ENCODE peak calls at places on chromosomes 3 and 15, in seven cellular contexts. B is breast epithelium, O is sigmoid colon, P is spleen, M is HCT116, R is GM12878, L is stomach. T is an unnamed sample.

GRCh38 chr3:66376568-66376967 is 124.3 kb downstream of the LRIG1 start:
- DNase-seq in P (no peak), R (no peak), M (peak; percentile 16), O (no peak), B (no peak), L (no peak), T (no peak)

GRCh38 chr15:82709421-82710207 is at the start of gene AP3B2:
- DNase-seq in M (no peak), P (peak; percentile 90), R (no peak), B (peak; percentile 26), L (peak; percentile 68), O (no peak), T (peak; percentile 81)

GRCh38 chr15:49075876-49076275 is 29.6 kb upstream of the SECISBP2L start:
- DNase-seq in L (no peak), M (no peak), O (no peak), R (no peak), B (no peak), P (no peak), T (no peak)

GRCh38 chr15:94582368-94582767 is 351.0 kb downstream of the MCTP2 start:
- DNase-seq in L (no peak), R (peak; percentile 9), O (peak; percentile 70), M (peak; percentile 18), P (no peak), B (no peak), T (no peak)

GRCh38 chr3:59771760-59772159 is 721.9 kb upstream of the CFAP20DC start:
- DNase-seq in M (no peak), O (no peak), R (no peak), P (no peak), B (no peak), L (no peak), T (no peak)

GRCh38 chr15:70358871-70359647 is 261.3 kb upstream of the TLE3 start:
- DNase-seq in B (peak; percentile 8), M (no peak), O (no peak), L (no peak), R (no peak), P (no peak), T (no peak)

GRCh38 chr3:45178131-45179023 is 32.2 kb upstream of the CDCP1 start:
- DNase-seq in R (no peak), M (no peak), B (peak; percentile 32), P (no peak), L (peak; percentile 58), O (no peak), T (no peak)

GRCh38 chr3:9686050-9686384 is 17.6 kb upstream of the CPNE9 start:
- DNase-seq in R (no peak), M (no peak), L (no peak), B (no peak), O (no peak), P (peak; percentile 13), T (no peak)

GRCh38 chr15:66231421-66232266 is 21.9 kb downstream of the MEGF11 start:
- DNase-seq in P (peak; percentile 41), R (no peak), M (no peak), B (no peak), L (no peak), O (no peak), T (no peak)

GRCh38 chr15:89334510-89335288 is at the start of gene POLG:
- DNase-seq in P (peak; percentile 100), O (peak; percentile 100), L (peak; percentile 97), R (peak; percentile 98), M (peak; percentile 98), B (peak; percentile 98), T (peak; percentile 98)

GRCh38 chr3:18489939-18490338 is 64.8 kb upstream of the SATB1 start:
- DNase-seq in L (no peak), M (no peak), R (no peak), P (no peak), B (no peak), O (no peak), T (no peak)

GRCh38 chr15:45662375-45662774 is 27.5 kb downstream of the SQOR start:
- DNase-seq in L (no peak), M (no peak), O (no peak), R (no peak), B (no peak), P (no peak), T (no peak)

GRCh38 chr3:48399387-48400172 is 27.6 kb downstream of the FBXW12 start:
- DNase-seq in R (no peak), M (no peak), O (no peak), B (peak; percentile 51), P (no peak), L (no peak), T (no peak)

GRCh38 chr3:186180151-186180550 is 71.3 kb upstream of the ETV5 start:
- DNase-seq in R (no peak), L (no peak), M (no peak), O (no peak), P (no peak), B (no peak), T (no peak)

DNA sequence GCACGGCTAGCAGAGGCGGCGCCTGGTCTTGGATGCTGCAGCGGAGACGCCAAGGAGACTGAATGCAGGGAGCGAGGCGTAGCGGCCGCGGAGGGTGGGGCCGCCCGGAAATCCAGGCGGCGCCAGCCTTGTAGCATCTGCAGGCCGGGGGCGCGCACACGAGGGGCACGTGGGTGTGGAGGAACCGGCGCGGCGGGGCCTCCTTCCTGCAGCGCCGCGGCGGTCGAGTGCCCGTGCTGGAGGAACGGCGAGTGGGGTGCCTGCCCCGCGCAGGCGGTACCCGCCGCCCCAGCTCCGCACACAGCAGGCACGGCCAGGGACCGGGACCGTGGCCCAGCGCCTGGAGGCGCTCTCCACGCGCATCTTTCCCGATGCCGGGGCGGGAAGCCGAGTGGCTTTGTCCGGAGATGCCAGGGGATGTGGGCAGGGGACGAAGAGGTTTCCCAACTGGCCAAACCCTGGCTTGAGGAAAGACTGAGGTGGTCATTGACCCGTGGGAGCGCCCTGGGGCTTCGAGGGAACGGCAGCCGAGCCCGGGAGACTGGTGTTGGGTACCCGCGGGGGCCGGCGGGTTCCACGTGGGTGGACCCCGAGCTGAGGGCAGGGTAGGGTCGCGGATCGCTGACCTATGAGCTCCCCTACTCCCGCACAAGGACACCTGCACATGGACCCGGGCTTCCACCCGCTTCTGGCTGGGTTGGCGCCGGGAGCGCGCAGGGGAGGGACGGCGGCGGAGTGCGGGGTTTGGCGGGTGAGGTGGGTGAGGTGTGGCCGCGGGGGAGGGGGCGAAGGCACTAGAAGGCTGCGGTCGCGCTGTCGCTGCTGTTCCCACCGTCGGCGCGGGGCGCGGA is 246.4 kb upstream of the TOPAZ1 start:
- DNase-seq in P (peak; percentile 85), B (no peak), O (no peak), R (no peak), M (no peak), L (no peak), T (no peak)
- TF ChIP-seq POLR2A in P (no peak), B (no peak), O (no peak), R (peak; percentile 24), M (no peak), L (no peak), T (no peak)

DNA sequence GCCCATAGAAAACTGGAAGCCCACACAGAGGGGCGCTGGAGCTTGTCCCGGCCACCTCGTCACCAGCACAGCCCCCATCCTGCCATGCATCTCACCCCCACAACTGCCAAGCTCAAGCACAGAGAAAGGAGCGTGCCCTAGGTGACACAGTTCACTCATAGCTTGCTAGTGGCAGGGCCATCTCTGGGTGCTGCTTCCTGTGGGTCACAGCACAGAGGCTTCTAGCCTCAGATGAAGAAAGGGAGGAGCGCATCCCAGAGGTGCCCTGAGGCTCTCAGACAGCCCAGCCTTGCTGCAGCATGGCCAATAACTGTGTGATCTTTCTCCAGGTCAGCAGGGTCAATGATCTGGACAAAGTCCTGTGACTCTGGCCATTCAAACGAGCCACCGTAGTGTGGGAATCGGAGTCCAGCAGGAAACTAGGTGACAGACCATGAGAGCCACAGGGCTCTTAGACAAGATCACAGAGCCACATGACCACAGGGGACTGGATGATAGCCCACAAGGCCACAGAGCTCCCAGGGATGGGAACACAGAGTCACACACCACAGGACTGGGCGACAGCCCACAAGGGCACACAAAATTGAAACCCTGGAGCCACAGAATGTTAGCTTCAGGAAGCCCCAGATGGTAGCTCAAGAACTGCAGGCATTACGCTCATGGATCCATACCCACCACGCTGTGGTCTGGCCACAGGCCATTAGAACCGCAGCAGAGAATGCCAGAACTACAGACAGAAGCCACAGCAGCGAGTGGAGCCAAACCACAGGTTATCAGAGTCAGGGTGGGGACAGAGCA is 25.8 kb upstream of the GRIP2 start:
- DNase-seq in O (no peak), L (peak; percentile 35), P (no peak), R (no peak), M (no peak), B (no peak), T (no peak)
- TF ChIP-seq POLR2AphosphoS5 in O (no peak), L (no peak), P (no peak), R (no peak), M (no peak), B (no peak), T (no peak)

GRCh38 chr3:190322604-190323240 is 476 bp upstream of the CLDN1 start:
- DNase-seq in M (no peak), P (no peak), R (no peak), B (no peak), L (no peak), O (no peak), T (no peak)

GRCh38 chr3:190321789-190322603 is at the start of gene CLDN1:
- DNase-seq in M (peak; percentile 24), B (peak; percentile 59), L (peak; percentile 85), O (peak; percentile 88), R (no peak), P (peak; percentile 90), T (peak; percentile 66)

GRCh38 chr3:190320594-190321362 is 1.5 kb downstream of the CLDN1 start:
- DNase-seq in R (no peak), P (no peak), M (no peak), O (no peak), B (no peak), L (no peak), T (no peak)

GRCh38 chr3:190325923-190326322 is 3.7 kb upstream of the CLDN1 start:
- DNase-seq in P (no peak), R (no peak), M (no peak), O (no peak), B (no peak), L (no peak), T (no peak)

GRCh38 chr3:190323241-190323617 is 983 bp upstream of the CLDN1 start:
- DNase-seq in B (no peak), M (no peak), O (no peak), L (peak; percentile 38), R (no peak), P (no peak), T (no peak)
- TF ChIP-seq POLR2A in B (no peak), M (no peak), O (no peak), L (no peak), R (no peak), P (no peak), T (no peak)

DNA sequence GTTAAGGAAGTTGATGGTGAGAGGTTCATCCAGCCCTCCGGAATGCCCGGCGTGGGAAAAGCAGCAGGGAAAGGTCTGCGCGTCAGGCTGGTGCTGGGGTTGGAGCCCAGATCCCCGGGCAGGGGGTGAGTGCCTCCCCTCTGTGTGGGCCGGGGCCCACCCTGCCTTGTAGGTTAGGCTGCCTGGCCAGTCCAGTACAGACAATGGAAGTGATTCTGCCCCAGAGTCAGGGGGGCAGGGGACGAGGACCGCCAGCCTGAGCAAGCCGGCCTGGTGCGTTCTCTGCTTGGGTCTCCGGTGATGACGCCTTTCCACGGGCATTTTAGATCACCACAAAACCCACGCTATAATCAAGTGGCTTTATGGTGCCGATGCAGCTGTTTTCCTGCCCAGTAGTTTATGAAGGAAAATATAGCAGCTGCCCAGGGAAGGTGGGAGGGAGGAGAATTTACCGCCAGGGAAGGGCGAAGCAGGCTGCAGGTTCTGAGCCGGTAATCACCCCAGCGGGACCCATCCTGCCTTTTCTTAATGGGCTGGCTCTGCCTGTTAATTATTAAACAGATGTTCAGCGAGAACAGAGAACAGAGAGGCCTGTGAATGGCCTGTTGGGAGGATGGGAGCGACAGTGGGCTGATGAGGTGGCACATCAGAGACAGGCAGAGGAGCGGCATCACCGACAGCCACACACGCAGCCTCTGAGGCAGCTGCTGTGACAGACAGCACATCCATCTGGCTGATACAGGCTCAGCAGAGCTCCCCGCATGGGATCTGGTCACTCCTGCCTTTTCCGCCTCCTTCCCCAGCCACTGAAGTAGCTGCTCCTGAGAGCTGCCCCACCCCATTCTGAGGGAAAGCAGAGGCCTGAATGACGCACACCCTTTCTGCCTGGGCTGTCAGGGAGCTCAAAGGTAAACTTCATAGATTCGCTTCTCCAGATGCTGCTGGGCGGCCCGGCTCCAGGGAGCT is 35.2 kb downstream of the BDH1 start:
- DNase-seq in O (no peak), P (no peak), L (peak; percentile 78), M (no peak), R (no peak), B (no peak), T (no peak)
- TF ChIP-seq POLR2AphosphoS5 in O (no peak), P (no peak), L (no peak), M (no peak), R (no peak), B (no peak), T (no peak)

T was measured in GM12891.